ENCODE peak calls at places on chromosomes 7 and 10, in nine cellular contexts. F is H9, Z is cardiac muscle cell, G is PC-3, B is upper lobe of left lung, V is lower leg skin, I is body of pancreas, L is epithelial cell of esophagus, A is Calu3. O is an unnamed sample.

GRCh38 chr10:59587083-59587755 is 122.4 kb downstream of the SLC16A9 start:
- DNase-seq in F (no peak), Z (no peak), G (peak), B (no peak), V (no peak), I (no peak), L (peak), A (no peak), O (no peak)

GRCh38 chr7:129959480-129960332 is 6.9 kb upstream of the UBE2H start:
- DNase-seq in F (no peak), Z (peak), G (peak), B (no peak), V (no peak), I (no peak), L (peak), A (no peak), O (no peak)

GRCh38 chr7:138115047-138115446 is 38.8 kb downstream of the AKR1D1 start:
- DNase-seq in F (no peak), Z (no peak), G (no peak), B (no peak), V (no peak), I (no peak), L (no peak), A (no peak), O (no peak)

GRCh38 chr10:3692331-3692860 is 92.6 kb downstream of the KLF6 start:
- DNase-seq in F (no peak), Z (peak), G (no peak), B (no peak), V (no peak), I (no peak), L (no peak), A (no peak), O (no peak)

GRCh38 chr10:96488161-96488935 is 25.4 kb downstream of the TLL2 start:
- DNase-seq in F (no peak), Z (no peak), G (no peak), B (no peak), V (no peak), I (no peak), L (no peak), A (no peak), O (no peak)

GRCh38 chr10:121669010-121669366 is 70.7 kb upstream of the FGFR2 start:
- DNase-seq in F (no peak), Z (no peak), G (no peak), B (no peak), V (no peak), I (no peak), L (no peak), A (no peak), O (no peak)

GRCh38 chr10:43074827-43075611 is 1.9 kb upstream of the RET start:
- DNase-seq in F (no peak), Z (no peak), G (no peak), B (no peak), V (no peak), I (no peak), L (no peak), A (no peak), O (no peak)

GRCh38 chr7:75889826-75890225 is 11.0 kb downstream of the RHBDD2 start:
- DNase-seq in F (no peak), Z (peak), G (no peak), B (no peak), V (no peak), I (no peak), L (no peak), A (no peak), O (no peak)

GRCh38 chr10:70518695-70519094 is 40.1 kb downstream of the PALD1 start:
- DNase-seq in F (no peak), Z (no peak), G (peak), B (no peak), V (no peak), I (no peak), L (peak), A (no peak), O (no peak)

GRCh38 chr10:53010362-53010907 is 237.9 kb upstream of the MBL2 start:
- DNase-seq in F (no peak), Z (no peak), G (no peak), B (no peak), V (no peak), I (no peak), L (no peak), A (no peak), O (no peak)

GRCh38 chr7:68043546-68043945 is 1046.9 kb downstream of the TYW1 start:
- DNase-seq in F (no peak), Z (peak), G (no peak), B (no peak), V (no peak), I (no peak), L (no peak), A (no peak), O (no peak)

GRCh38 chr10:126551197-126551596 is 119.3 kb downstream of the C10orf90 start:
- DNase-seq in F (no peak), Z (no peak), G (no peak), B (no peak), V (no peak), I (no peak), L (no peak), A (no peak), O (no peak)

GRCh38 chr10:98418596-98419265 is 3.7 kb upstream of the PYROXD2 start:
- DNase-seq in F (no peak), Z (no peak), G (no peak), B (peak), V (peak), I (no peak), L (no peak), A (no peak), O (no peak)

GRCh38 chr7:140242057-140243031 is 65.6 kb upstream of the KDM7A start:
- DNase-seq in F (no peak), Z (no peak), G (no peak), B (peak), V (no peak), I (peak), L (peak), A (no peak), O (no peak)

GRCh38 chr10:18224626-18225445 is 84.6 kb downstream of the CACNB2 start:
- DNase-seq in F (peak), Z (peak), G (no peak), B (no peak), V (no peak), I (no peak), L (no peak), A (no peak), O (no peak)

GRCh38 chr7:90530263-90530662 is 60.8 kb downstream of the PTTG1IP2 start:
- DNase-seq in F (no peak), Z (peak), G (no peak), B (no peak), V (no peak), I (no peak), L (peak), A (no peak), O (no peak)

GRCh38 chr10:12785338-12785934 is 216.1 kb downstream of the CCDC3 start:
- DNase-seq in F (no peak), Z (no peak), G (peak), B (no peak), V (no peak), I (no peak), L (peak), A (no peak), O (no peak)

GRCh38 chr7:4043988-4044387 is 638.1 kb upstream of the FOXK1 start:
- DNase-seq in F (no peak), Z (no peak), G (no peak), B (no peak), V (peak), I (no peak), L (no peak), A (no peak), O (no peak)

GRCh38 chr7:41701542-41701941 is 1.3 kb downstream of the INHBA start:
- DNase-seq in F (no peak), Z (no peak), G (no peak), B (no peak), V (no peak), I (no peak), L (no peak), A (no peak), O (no peak)

GRCh38 chr7:106110885-106111670 is 1.0 kb downstream of the SYPL1 start:
- DNase-seq in F (no peak), Z (peak), G (peak), B (no peak), V (no peak), I (no peak), L (peak), A (no peak), O (no peak)

GRCh38 chr7:30907527-30908267 is 4.0 kb upstream of the AQP1 start:
- DNase-seq in F (peak), Z (no peak), G (no peak), B (peak), V (no peak), I (peak), L (no peak), A (no peak), O (no peak)

GRCh38 chr10:73953665-73954064 is 42.7 kb downstream of the PLAU start:
- DNase-seq in F (no peak), Z (peak), G (no peak), B (peak), V (no peak), I (no peak), L (no peak), A (no peak), O (no peak)

GRCh38 chr10:30540286-30540685 is 89.3 kb downstream of the LYZL2 start:
- DNase-seq in F (no peak), Z (no peak), G (no peak), B (no peak), V (no peak), I (no peak), L (peak), A (no peak), O (no peak)

GRCh38 chr10:109962247-109962646 is 38.9 kb upstream of the XPNPEP1 start:
- DNase-seq in F (no peak), Z (no peak), G (peak), B (no peak), V (no peak), I (no peak), L (peak), A (no peak), O (no peak)

GRCh38 chr7:23062452-23062851 is 43.1 kb upstream of the KLHL7 start:
- DNase-seq in F (no peak), Z (peak), G (peak), B (no peak), V (no peak), I (no peak), L (peak), A (no peak), O (no peak)

GRCh38 chr7:106177295-106177690 is 65.2 kb upstream of the SYPL1 start:
- DNase-seq in F (no peak), Z (no peak), G (no peak), B (no peak), V (no peak), I (no peak), L (no peak), A (no peak), O (no peak)

GRCh38 chr10:91569522-91569921 is 63.3 kb downstream of the PPP1R3C start:
- DNase-seq in F (no peak), Z (no peak), G (peak), B (no peak), V (no peak), I (no peak), L (peak), A (no peak), O (no peak)

GRCh38 chr7:1706381-1706720 is 36.3 kb downstream of the ELFN1 start:
- DNase-seq in F (no peak), Z (no peak), G (no peak), B (no peak), V (no peak), I (no peak), L (no peak), A (no peak), O (no peak)

GRCh38 chr7:1709281-1709680 is 39.2 kb downstream of the ELFN1 start:
- DNase-seq in F (no peak), Z (no peak), G (no peak), B (peak), V (no peak), I (no peak), L (no peak), A (no peak), O (no peak)

GRCh38 chr7:1706721-1707613 is 36.9 kb downstream of the ELFN1 start:
- DNase-seq in F (no peak), Z (no peak), G (no peak), B (no peak), V (peak), I (no peak), L (no peak), A (no peak), O (no peak)

GRCh38 chr7:1708640-1709249 is 38.7 kb downstream of the ELFN1 start:
- DNase-seq in F (peak), Z (no peak), G (no peak), B (peak), V (peak), I (no peak), L (no peak), A (no peak), O (no peak)

DNA sequence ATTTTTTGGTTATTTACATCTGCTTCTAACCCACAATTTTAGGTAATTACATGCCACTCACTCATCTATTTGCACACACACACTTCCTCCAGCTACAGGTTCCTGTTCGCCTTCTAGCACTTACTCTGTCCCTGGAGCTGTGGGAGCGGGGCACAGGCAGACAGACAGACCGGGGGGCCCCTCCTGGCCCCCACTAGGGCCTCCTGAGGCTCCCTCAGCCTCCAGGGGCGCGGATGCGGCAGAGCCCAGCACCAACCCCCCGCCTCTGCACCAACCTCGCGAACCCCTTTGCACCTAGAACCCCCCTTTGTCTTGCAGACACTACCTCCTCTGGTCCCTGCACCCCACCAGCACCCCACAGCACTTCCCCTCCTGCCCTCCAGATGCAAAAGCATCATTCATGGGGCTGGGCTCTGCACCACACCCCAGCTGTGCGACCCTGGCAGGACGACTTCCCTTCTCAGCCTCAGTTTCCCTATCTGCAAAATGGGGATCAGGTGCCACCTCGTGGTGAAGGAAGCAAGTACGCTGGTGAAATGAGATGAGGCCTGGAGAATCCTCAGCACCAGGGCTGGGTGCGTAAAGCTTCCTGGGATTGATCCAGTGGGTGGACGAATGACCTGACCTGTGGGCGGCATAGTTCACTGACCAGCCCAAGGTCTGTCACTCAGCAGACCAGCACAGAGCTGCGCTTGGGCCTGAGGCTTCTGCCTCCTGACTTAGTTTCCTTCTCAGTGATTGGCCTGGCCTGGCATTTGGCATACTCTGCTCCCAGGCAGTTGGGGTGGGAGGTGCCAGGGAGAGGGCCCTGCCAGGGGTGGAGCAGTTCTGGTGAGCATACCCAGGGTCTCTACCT is 37.9 kb downstream of the ELFN1 start:
- DNase-seq in F (no peak), Z (no peak), G (no peak), B (no peak), V (peak), I (no peak), L (no peak), A (no peak), O (no peak)
- TF ChIP-seq CTCF in F (peak), Z (peak), G (peak), B (no peak), V (no peak), I (no peak), L (no peak), A (peak), O (no peak)

DNA sequence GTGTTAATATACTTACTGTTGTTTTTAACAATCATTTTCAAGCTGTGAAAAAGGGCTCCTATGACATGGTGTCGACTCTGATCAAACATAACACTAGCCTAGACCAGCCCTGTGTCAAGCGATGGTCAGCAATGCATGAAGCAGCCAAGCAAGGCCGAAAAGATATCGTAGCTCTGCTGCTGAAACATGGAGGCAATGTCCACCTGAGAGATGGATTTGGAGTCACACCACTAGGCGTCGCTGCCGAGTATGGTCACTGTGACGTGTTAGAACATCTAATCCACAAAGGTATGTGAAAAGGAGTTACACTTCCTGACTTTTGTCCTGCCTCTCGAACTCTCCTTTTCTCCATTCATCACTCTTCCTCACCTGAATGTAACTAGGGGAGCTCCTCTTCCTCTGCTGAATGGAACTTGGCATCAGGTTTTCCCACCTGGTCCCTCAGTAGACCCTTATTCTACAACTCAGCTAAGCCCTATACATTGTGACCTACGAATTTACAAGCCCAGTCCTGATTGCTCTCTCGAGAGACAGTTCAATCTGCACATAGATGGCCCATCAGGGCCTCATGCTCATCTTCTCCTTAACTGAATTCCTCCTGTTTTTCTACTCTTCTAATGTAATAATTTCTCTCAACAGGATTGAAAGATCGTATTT is 23.0 kb downstream of the ASB15 start:
- DNase-seq in F (peak), Z (peak), G (peak), B (peak), V (no peak), I (peak), L (peak), A (peak), O (peak)
- TF ChIP-seq CTCF in F (peak), Z (peak), G (peak), B (peak), V (no peak), I (peak), L (peak), A (peak), O (peak)

DNA sequence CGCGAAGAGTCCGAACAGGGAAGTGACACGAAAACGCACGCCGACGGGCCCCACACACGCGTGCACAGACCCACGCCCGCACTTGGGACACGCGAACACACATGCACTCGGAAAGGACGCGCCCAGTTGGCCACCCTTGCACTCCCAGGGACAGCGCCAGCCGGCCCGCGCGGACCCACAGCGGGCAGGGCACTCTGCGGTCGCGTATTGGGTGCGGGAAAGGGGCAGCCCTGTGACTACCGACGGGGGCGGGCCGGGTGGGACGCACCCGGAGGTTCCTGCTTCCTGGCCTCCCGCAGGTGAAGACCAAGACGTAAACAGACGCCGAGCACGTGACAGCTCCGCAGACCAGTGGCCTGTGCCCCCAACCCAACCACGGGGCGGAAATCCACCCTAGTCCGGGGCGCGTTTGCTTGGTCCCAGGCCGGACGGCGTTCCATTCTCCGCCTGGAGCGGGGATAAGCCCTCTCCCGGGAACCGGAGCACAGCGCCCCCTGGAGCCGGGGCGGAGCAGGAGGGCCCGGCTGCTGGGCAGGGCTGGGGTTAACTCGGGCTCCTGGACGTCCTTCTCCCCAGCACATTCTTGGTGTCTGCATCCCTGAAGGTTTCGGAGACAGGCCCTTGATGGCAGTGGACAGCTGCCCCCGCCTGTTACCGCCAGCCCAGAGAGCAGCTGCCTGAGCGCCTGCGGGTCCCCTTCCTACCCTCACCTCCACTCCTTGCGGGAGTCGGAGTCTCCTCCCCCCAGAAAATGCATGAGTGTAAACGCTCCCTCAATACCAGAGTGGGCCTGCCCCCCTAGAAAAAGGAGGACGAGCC is 2.0 kb upstream of the LZTS2 start:
- DNase-seq in F (peak), Z (peak), G (peak), B (peak), V (peak), I (peak), L (peak), A (peak), O (peak)
- TF ChIP-seq CTCF in F (peak), Z (peak), G (peak), B (peak), V (no peak), I (peak), L (peak), A (peak), O (peak)

GRCh38 chr10:119540038-119540437 is 2.5 kb downstream of the RGS10 start:
- DNase-seq in F (no peak), Z (no peak), G (no peak), B (no peak), V (no peak), I (no peak), L (no peak), A (no peak), O (no peak)

GRCh38 chr10:119537953-119538630 is 4.4 kb downstream of the RGS10 start:
- DNase-seq in F (no peak), Z (no peak), G (no peak), B (no peak), V (no peak), I (no peak), L (no peak), A (no peak), O (no peak)

GRCh38 chr10:119541046-119541445 is 1.5 kb downstream of the RGS10 start:
- DNase-seq in F (no peak), Z (no peak), G (peak), B (no peak), V (no peak), I (no peak), L (peak), A (no peak), O (no peak)

GRCh38 chr10:119539359-119539651 is 3.2 kb downstream of the RGS10 start:
- DNase-seq in F (no peak), Z (no peak), G (peak), B (no peak), V (no peak), I (no peak), L (no peak), A (peak), O (peak)

GRCh38 chr10:119538632-119539358 is 3.7 kb downstream of the RGS10 start:
- DNase-seq in F (no peak), Z (no peak), G (peak), B (no peak), V (no peak), I (no peak), L (peak), A (no peak), O (peak)
- TF ChIP-seq CTCF in F (peak), Z (no peak), G (no peak), B (no peak), V (no peak), I (no peak), L (no peak), A (no peak), O (peak)

DNA sequence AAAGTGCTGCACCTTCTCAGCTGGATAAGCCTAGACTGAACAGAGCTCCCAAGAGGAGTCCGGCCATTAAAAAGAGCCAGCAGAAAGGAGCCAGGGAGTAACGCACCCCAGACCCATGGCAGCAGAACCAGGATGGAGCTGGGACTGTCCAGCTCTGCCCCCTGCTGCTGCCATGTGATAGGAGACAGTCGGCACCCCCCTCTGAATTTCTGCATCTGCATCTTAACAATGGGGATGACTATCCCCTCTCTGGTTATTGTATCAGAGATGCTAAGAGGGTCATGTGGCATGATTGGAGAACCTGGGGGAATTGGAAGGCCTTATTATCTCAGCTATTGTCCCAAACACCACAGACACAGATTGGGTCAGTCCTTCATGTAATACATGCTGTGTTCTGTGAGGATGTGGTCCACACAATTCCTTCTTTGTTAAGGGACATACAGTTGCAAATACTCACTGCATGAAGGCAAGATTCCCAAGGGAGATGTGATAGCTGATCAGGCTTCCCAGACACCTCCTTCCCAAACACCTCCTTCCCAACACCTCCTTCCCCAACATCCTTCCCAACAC is 29.3 kb downstream of the PLEKHS1 start:
- DNase-seq in F (no peak), Z (no peak), G (no peak), B (no peak), V (no peak), I (no peak), L (no peak), A (no peak), O (peak)
- TF ChIP-seq CTCF in F (no peak), Z (no peak), G (no peak), B (no peak), V (no peak), I (no peak), L (no peak), A (no peak), O (no peak)

GRCh38 chr7:128020161-128020560 is 11.1 kb downstream of the LRRC4 start:
- DNase-seq in F (peak), Z (no peak), G (no peak), B (no peak), V (no peak), I (no peak), L (no peak), A (no peak), O (no peak)
- TF ChIP-seq CTCF in F (peak), Z (peak), G (peak), B (no peak), V (no peak), I (peak), L (peak), A (peak), O (peak)